ENCODE peak calls at places on chromosomes 5 and 9, in eight cellular contexts. One of them, this sample, is unnamed.

GRCh38 chr5:180519098-180519497 is 24.9 kb downstream of the CNOT6 start:
- DNase-seq in stimulated activated CD4-positive, alpha-beta T cell treated with anti-CD3 and anti-CD28 coated beads, Interleukin-2, amount 100 ng/mL, for 48 hours: no peak
- DNase-seq in non-pigmented ciliary epithelial cell: no peak
- DNase-seq in prostate gland: no peak
- DNase-seq in adrenal gland: no peak
- DNase-seq in HEK293T: no peak
- DNase-seq in memory B cell: no peak
- DNase-seq in NCI-H460: no peak
- DNase-seq in this sample: no peak

GRCh38 chr9:91900057-91900816 is 49.8 kb downstream of the ROR2 start:
- DNase-seq in prostate gland: no peak
- DNase-seq in non-pigmented ciliary epithelial cell: no peak
- DNase-seq in HEK293T: no peak
- DNase-seq in NCI-H460: no peak
- DNase-seq in stimulated activated CD4-positive, alpha-beta T cell treated with anti-CD3 and anti-CD28 coated beads, Interleukin-2, amount 100 ng/mL, for 48 hours: no peak
- DNase-seq in adrenal gland: no peak
- DNase-seq in memory B cell: no peak
- DNase-seq in this sample: peak; percentile 86

GRCh38 chr5:14730466-14730865 is 65.9 kb downstream of the OTULIN start:
- DNase-seq in HEK293T: no peak
- DNase-seq in adrenal gland: no peak
- DNase-seq in prostate gland: no peak
- DNase-seq in NCI-H460: no peak
- DNase-seq in stimulated activated CD4-positive, alpha-beta T cell treated with anti-CD3 and anti-CD28 coated beads, Interleukin-2, amount 100 ng/mL, for 48 hours: no peak
- DNase-seq in memory B cell: no peak
- DNase-seq in non-pigmented ciliary epithelial cell: no peak
- DNase-seq in this sample: no peak

GRCh38 chr9:85040141-85040540 is 370.6 kb downstream of the NTRK2 start:
- DNase-seq in memory B cell: no peak
- DNase-seq in adrenal gland: no peak
- DNase-seq in stimulated activated CD4-positive, alpha-beta T cell treated with anti-CD3 and anti-CD28 coated beads, Interleukin-2, amount 100 ng/mL, for 48 hours: no peak
- DNase-seq in non-pigmented ciliary epithelial cell: no peak
- DNase-seq in HEK293T: no peak
- DNase-seq in NCI-H460: no peak
- DNase-seq in prostate gland: no peak
- DNase-seq in this sample: no peak

GRCh38 chr9:130173462-130173876 is 1.3 kb downstream of the NCS1 start:
- DNase-seq in adrenal gland: no peak
- DNase-seq in memory B cell: no peak
- DNase-seq in stimulated activated CD4-positive, alpha-beta T cell treated with anti-CD3 and anti-CD28 coated beads, Interleukin-2, amount 100 ng/mL, for 48 hours: no peak
- DNase-seq in prostate gland: no peak
- DNase-seq in NCI-H460: no peak
- DNase-seq in non-pigmented ciliary epithelial cell: no peak
- DNase-seq in HEK293T: no peak
- DNase-seq in this sample: no peak

GRCh38 chr5:10310073-10310779 is 2.5 kb upstream of the CMBL start:
- DNase-seq in adrenal gland: peak; percentile 37
- DNase-seq in non-pigmented ciliary epithelial cell: no peak
- DNase-seq in prostate gland: peak; percentile 39
- DNase-seq in memory B cell: no peak
- DNase-seq in HEK293T: peak; percentile 49
- DNase-seq in NCI-H460: peak; percentile 45
- DNase-seq in stimulated activated CD4-positive, alpha-beta T cell treated with anti-CD3 and anti-CD28 coated beads, Interleukin-2, amount 100 ng/mL, for 48 hours: no peak
- DNase-seq in this sample: no peak

GRCh38 chr5:133250527-133250926 is 198.7 kb downstream of the HSPA4 start:
- DNase-seq in HEK293T: no peak
- DNase-seq in non-pigmented ciliary epithelial cell: no peak
- DNase-seq in stimulated activated CD4-positive, alpha-beta T cell treated with anti-CD3 and anti-CD28 coated beads, Interleukin-2, amount 100 ng/mL, for 48 hours: no peak
- DNase-seq in prostate gland: no peak
- DNase-seq in adrenal gland: no peak
- DNase-seq in NCI-H460: no peak
- DNase-seq in memory B cell: no peak
- DNase-seq in this sample: no peak

GRCh38 chr5:145863005-145863404 is 9.8 kb downstream of the GRXCR2 start:
- DNase-seq in adrenal gland: no peak
- DNase-seq in HEK293T: no peak
- DNase-seq in prostate gland: no peak
- DNase-seq in non-pigmented ciliary epithelial cell: no peak
- DNase-seq in memory B cell: no peak
- DNase-seq in stimulated activated CD4-positive, alpha-beta T cell treated with anti-CD3 and anti-CD28 coated beads, Interleukin-2, amount 100 ng/mL, for 48 hours: no peak
- DNase-seq in NCI-H460: no peak
- DNase-seq in this sample: no peak

GRCh38 chr9:109270971-109271900 is 49.6 kb downstream of the EPB41L4B start:
- DNase-seq in prostate gland: no peak
- DNase-seq in NCI-H460: no peak
- DNase-seq in non-pigmented ciliary epithelial cell: no peak
- DNase-seq in stimulated activated CD4-positive, alpha-beta T cell treated with anti-CD3 and anti-CD28 coated beads, Interleukin-2, amount 100 ng/mL, for 48 hours: no peak
- DNase-seq in HEK293T: no peak
- DNase-seq in memory B cell: no peak
- DNase-seq in adrenal gland: no peak
- DNase-seq in this sample: no peak

GRCh38 chr9:110830495-110830894 is 161.9 kb downstream of the MUSK start:
- DNase-seq in adrenal gland: no peak
- DNase-seq in NCI-H460: no peak
- DNase-seq in non-pigmented ciliary epithelial cell: no peak
- DNase-seq in memory B cell: no peak
- DNase-seq in stimulated activated CD4-positive, alpha-beta T cell treated with anti-CD3 and anti-CD28 coated beads, Interleukin-2, amount 100 ng/mL, for 48 hours: no peak
- DNase-seq in HEK293T: no peak
- DNase-seq in prostate gland: no peak
- DNase-seq in this sample: no peak

GRCh38 chr5:41433552-41434181 is 76.7 kb downstream of the PLCXD3 start:
- DNase-seq in HEK293T: peak; percentile 19
- DNase-seq in non-pigmented ciliary epithelial cell: no peak
- DNase-seq in adrenal gland: no peak
- DNase-seq in NCI-H460: no peak
- DNase-seq in memory B cell: no peak
- DNase-seq in prostate gland: no peak
- DNase-seq in stimulated activated CD4-positive, alpha-beta T cell treated with anti-CD3 and anti-CD28 coated beads, Interleukin-2, amount 100 ng/mL, for 48 hours: no peak
- DNase-seq in this sample: peak; percentile 2

GRCh38 chr5:14143509-14143842 is 334 bp downstream of the TRIO start:
- DNase-seq in stimulated activated CD4-positive, alpha-beta T cell treated with anti-CD3 and anti-CD28 coated beads, Interleukin-2, amount 100 ng/mL, for 48 hours: no peak
- DNase-seq in prostate gland: no peak
- DNase-seq in non-pigmented ciliary epithelial cell: no peak
- DNase-seq in HEK293T: no peak
- DNase-seq in memory B cell: no peak
- DNase-seq in adrenal gland: peak; percentile 41
- DNase-seq in NCI-H460: no peak
- DNase-seq in this sample: no peak

GRCh38 chr9:28868224-28868623 is 1294.9 kb upstream of the C9orf72 start:
- DNase-seq in HEK293T: no peak
- DNase-seq in prostate gland: no peak
- DNase-seq in NCI-H460: no peak
- DNase-seq in memory B cell: no peak
- DNase-seq in adrenal gland: no peak
- DNase-seq in stimulated activated CD4-positive, alpha-beta T cell treated with anti-CD3 and anti-CD28 coated beads, Interleukin-2, amount 100 ng/mL, for 48 hours: no peak
- DNase-seq in non-pigmented ciliary epithelial cell: no peak
- DNase-seq in this sample: no peak

GRCh38 chr5:175842947-175843793 is 28.2 kb upstream of the CPLX2 start:
- DNase-seq in memory B cell: no peak
- DNase-seq in HEK293T: no peak
- DNase-seq in non-pigmented ciliary epithelial cell: peak; percentile 30
- DNase-seq in NCI-H460: peak; percentile 48
- DNase-seq in prostate gland: no peak
- DNase-seq in stimulated activated CD4-positive, alpha-beta T cell treated with anti-CD3 and anti-CD28 coated beads, Interleukin-2, amount 100 ng/mL, for 48 hours: no peak
- DNase-seq in adrenal gland: peak; percentile 77
- DNase-seq in this sample: no peak

GRCh38 chr5:88203977-88204735 is 64.5 kb downstream of the TMEM161B start:
- DNase-seq in stimulated activated CD4-positive, alpha-beta T cell treated with anti-CD3 and anti-CD28 coated beads, Interleukin-2, amount 100 ng/mL, for 48 hours: no peak
- DNase-seq in adrenal gland: no peak
- DNase-seq in prostate gland: no peak
- DNase-seq in memory B cell: no peak
- DNase-seq in NCI-H460: no peak
- DNase-seq in non-pigmented ciliary epithelial cell: peak; percentile 8
- DNase-seq in HEK293T: no peak
- DNase-seq in this sample: no peak

GRCh38 chr9:27672730-27673129 is 99.4 kb upstream of the C9orf72 start:
- DNase-seq in NCI-H460: no peak
- DNase-seq in prostate gland: no peak
- DNase-seq in non-pigmented ciliary epithelial cell: no peak
- DNase-seq in adrenal gland: no peak
- DNase-seq in stimulated activated CD4-positive, alpha-beta T cell treated with anti-CD3 and anti-CD28 coated beads, Interleukin-2, amount 100 ng/mL, for 48 hours: no peak
- DNase-seq in memory B cell: no peak
- DNase-seq in HEK293T: no peak
- DNase-seq in this sample: no peak

This sample was measured in erythroblast.